ENCODE peak calls at places on chromosomes 4 and X, in seven cellular contexts. One of them, this sample, is unnamed.

GRCh38 chrX:7214251-7214650 is 66.3 kb upstream of the PUDP start:
- DNase-seq in H9: no peak
- DNase-seq in posterior cingulate gyrus: no peak
- DNase-seq in ovary: no peak
- DNase-seq in left cardiac atrium: no peak
- DNase-seq in AG10803: peak
- DNase-seq in GM13976: no peak
- DNase-seq in this sample: no peak

GRCh38 chrX:1434871-1435240 is 17.9 kb downstream of the ASMTL start:
- DNase-seq in ovary: peak
- DNase-seq in posterior cingulate gyrus: no peak
- DNase-seq in GM13976: no peak
- DNase-seq in AG10803: no peak
- DNase-seq in left cardiac atrium: no peak
- DNase-seq in H9: no peak
- DNase-seq in this sample: no peak

GRCh38 chr4:24489870-24490269 is 94.5 kb downstream of the DHX15 start:
- DNase-seq in posterior cingulate gyrus: no peak
- DNase-seq in left cardiac atrium: no peak
- DNase-seq in H9: no peak
- DNase-seq in GM13976: no peak
- DNase-seq in AG10803: no peak
- DNase-seq in ovary: no peak
- DNase-seq in this sample: peak

GRCh38 chr4:186724048-186724860 is 598 bp upstream of the FAT1 start:
- DNase-seq in ovary: peak
- DNase-seq in H9: peak
- DNase-seq in AG10803: peak
- DNase-seq in left cardiac atrium: peak
- DNase-seq in posterior cingulate gyrus: peak
- DNase-seq in GM13976: no peak
- DNase-seq in this sample: peak

GRCh38 chr4:113169368-113169767 is 119.9 kb downstream of the ANK2 start:
- DNase-seq in posterior cingulate gyrus: no peak
- DNase-seq in ovary: no peak
- DNase-seq in H9: peak
- DNase-seq in GM13976: no peak
- DNase-seq in left cardiac atrium: no peak
- DNase-seq in AG10803: no peak
- DNase-seq in this sample: no peak

GRCh38 chr4:180106122-180106521 is 2137.1 kb upstream of the TENM3 start:
- DNase-seq in posterior cingulate gyrus: no peak
- DNase-seq in H9: no peak
- DNase-seq in AG10803: no peak
- DNase-seq in left cardiac atrium: no peak
- DNase-seq in ovary: no peak
- DNase-seq in GM13976: no peak
- DNase-seq in this sample: peak

GRCh38 chr4:80015407-80016189 is 57.4 kb downstream of the ANTXR2 start:
- DNase-seq in H9: no peak
- DNase-seq in ovary: no peak
- DNase-seq in AG10803: peak
- DNase-seq in left cardiac atrium: no peak
- DNase-seq in posterior cingulate gyrus: no peak
- DNase-seq in GM13976: no peak
- DNase-seq in this sample: no peak

GRCh38 chr4:154630307-154630706 is 17.9 kb upstream of the FGG start:
- DNase-seq in AG10803: no peak
- DNase-seq in left cardiac atrium: no peak
- DNase-seq in posterior cingulate gyrus: no peak
- DNase-seq in H9: no peak
- DNase-seq in GM13976: no peak
- DNase-seq in ovary: no peak
- DNase-seq in this sample: no peak

GRCh38 chrX:48835524-48836329 is at the start of gene PCSK1N:
- DNase-seq in AG10803: no peak
- DNase-seq in H9: peak
- DNase-seq in GM13976: no peak
- DNase-seq in left cardiac atrium: no peak
- DNase-seq in ovary: no peak
- DNase-seq in posterior cingulate gyrus: peak
- DNase-seq in this sample: peak

GRCh38 chr4:108060164-108060563 is 70.5 kb downstream of the HADH start:
- DNase-seq in H9: peak
- DNase-seq in ovary: no peak
- DNase-seq in AG10803: peak
- DNase-seq in posterior cingulate gyrus: no peak
- DNase-seq in left cardiac atrium: no peak
- DNase-seq in GM13976: no peak
- DNase-seq in this sample: peak

GRCh38 chr4:163484906-163485305 is 9.6 kb upstream of the TMA16 start:
- DNase-seq in posterior cingulate gyrus: peak
- DNase-seq in ovary: peak
- DNase-seq in GM13976: peak
- DNase-seq in H9: peak
- DNase-seq in AG10803: peak
- DNase-seq in left cardiac atrium: peak
- DNase-seq in this sample: peak

GRCh38 chr4:169079942-169080827 is 70.1 kb upstream of the CBR4 start:
- DNase-seq in ovary: peak
- DNase-seq in AG10803: peak
- DNase-seq in left cardiac atrium: peak
- DNase-seq in GM13976: peak
- DNase-seq in posterior cingulate gyrus: no peak
- DNase-seq in H9: no peak
- DNase-seq in this sample: peak

GRCh38 chr4:23878912-23879732 is 10.7 kb downstream of the PPARGC1A start:
- DNase-seq in GM13976: no peak
- DNase-seq in posterior cingulate gyrus: no peak
- DNase-seq in ovary: no peak
- DNase-seq in left cardiac atrium: no peak
- DNase-seq in H9: no peak
- DNase-seq in AG10803: no peak
- DNase-seq in this sample: peak

GRCh38 chrX:27746516-27746915 is 61.3 kb upstream of the MAGEB10 start:
- DNase-seq in GM13976: no peak
- DNase-seq in left cardiac atrium: no peak
- DNase-seq in H9: no peak
- DNase-seq in AG10803: no peak
- DNase-seq in ovary: no peak
- DNase-seq in posterior cingulate gyrus: no peak
- DNase-seq in this sample: no peak

GRCh38 chr4:151798678-151799416 is 38.0 kb upstream of the GATB start:
- DNase-seq in GM13976: peak
- DNase-seq in left cardiac atrium: no peak
- DNase-seq in H9: no peak
- DNase-seq in posterior cingulate gyrus: no peak
- DNase-seq in AG10803: no peak
- DNase-seq in ovary: no peak
- DNase-seq in this sample: no peak

GRCh38 chrX:148049441-148049840 is 68.3 kb downstream of the FMR1NB start:
- DNase-seq in AG10803: peak
- DNase-seq in H9: no peak
- DNase-seq in GM13976: peak
- DNase-seq in ovary: no peak
- DNase-seq in posterior cingulate gyrus: no peak
- DNase-seq in left cardiac atrium: no peak
- DNase-seq in this sample: peak

This sample was measured in fibroblast of lung.